ENCODE peak calls at places on chromosome 10, in ten cellular contexts. U is effector memory CD4-positive, alpha-beta T cell; F is tibial nerve; S is HCT116; E is heart right ventricle; X is IMR-90; J is GM12878; B is spleen; Y is Peyer's patch; O is naive thymus-derived CD4-positive, alpha-beta T cell. C is an unnamed sample. For H3K9me3, H3K4me1 and H3K27me3, the result is how much of the 10 kb centered on the place peaks cover.

GRCh38 chr10:121843379-121843778 is 84.5 kb downstream of the ATE1 start:
- DNase-seq in E (no peak), O (no peak), B (no peak), X (no peak), Y (no peak), U (no peak), S (no peak), J (no peak), F (no peak), C (no peak)

GRCh38 chr10:28327494-28327886 is 24.6 kb upstream of the MPP7 start:
- DNase-seq in U (no peak), F (no peak), E (no peak), X (peak), J (no peak), O (no peak), Y (no peak), S (no peak), B (no peak), C (no peak)

GRCh38 chr10:112795067-112795466 is 155.0 kb upstream of the TCF7L2 start:
- DNase-seq in Y (no peak), E (no peak), U (no peak), B (no peak), O (no peak), F (no peak), X (no peak), J (no peak), S (no peak), C (no peak)

GRCh38 chr10:3136763-3137611 is 35.6 kb downstream of the PITRM1 start:
- DNase-seq in U (no peak), F (peak), J (no peak), Y (no peak), X (peak), O (no peak), B (peak), E (peak), S (no peak), C (no peak)

GRCh38 chr10:91627344-91628102 is 5.3 kb downstream of the PPP1R3C start:
- DNase-seq in S (no peak), J (no peak), X (no peak), B (no peak), Y (no peak), U (no peak), F (no peak), E (no peak), O (no peak), C (no peak)

GRCh38 chr10:88932539-88933256 is 19.9 kb downstream of the ACTA2 start:
- DNase-seq in Y (peak), X (peak), E (peak), O (peak), F (peak), J (no peak), B (no peak), S (peak), U (no peak), C (peak)

GRCh38 chr10:80464557-80465466 is 10.7 kb downstream of the TSPAN14 start:
- DNase-seq in E (peak), Y (no peak), F (no peak), B (peak), U (no peak), S (no peak), O (peak), X (peak), J (no peak), C (no peak)

GRCh38 chr10:104732222-104732621 is 91.1 kb downstream of the SORCS3 start:
- DNase-seq in X (no peak), J (no peak), F (peak), B (no peak), Y (no peak), O (no peak), U (no peak), E (no peak), S (no peak), C (no peak)

GRCh38 chr10:31704195-31704594 is 224.4 kb downstream of the ARHGAP12 start:
- DNase-seq in X (no peak), Y (no peak), E (no peak), F (peak), J (no peak), O (no peak), U (no peak), S (no peak), B (no peak), C (no peak)

GRCh38 chr10:21488246-21488953 is 37.1 kb downstream of the SKIDA1 start:
- DNase-seq in E (no peak), O (no peak), J (no peak), X (no peak), S (no peak), B (no peak), Y (no peak), U (no peak), F (no peak), C (no peak)

GRCh38 chr10:72593963-72594362 is 31.9 kb downstream of the MICU1 start:
- DNase-seq in S (no peak), Y (no peak), J (no peak), B (no peak), E (no peak), X (no peak), U (no peak), F (no peak), O (no peak), C (no peak)

GRCh38 chr10:102678842-102679289 is 34.6 kb downstream of the TRIM8 start:
- DNase-seq in O (no peak), Y (peak), U (no peak), F (peak), E (peak), S (no peak), J (no peak), B (peak), X (peak), C (no peak)

GRCh38 chr10:18545626-18546025 is 105.8 kb downstream of the NSUN6 start:
- DNase-seq in J (no peak), U (no peak), F (no peak), Y (no peak), S (no peak), O (no peak), B (no peak), X (peak), E (no peak), C (no peak)

GRCh38 chr10:122018951-122019413 is 30.0 kb downstream of the TACC2 start:
- DNase-seq in U (no peak), Y (no peak), J (no peak), E (no peak), S (no peak), O (no peak), B (no peak), F (no peak), X (no peak), C (no peak)

GRCh38 chr10:120586471-120586872 is 129.4 kb downstream of the PLPP4 start:
- DNase-seq in E (no peak), F (no peak), X (no peak), U (no peak), J (no peak), Y (no peak), O (no peak), B (no peak), S (no peak), C (no peak)

GRCh38 chr10:38157270-38157685 is 63.1 kb downstream of the ZNF37A start:
- DNase-seq in E (no peak), F (no peak), S (no peak), U (no peak), Y (no peak), X (no peak), B (no peak), O (no peak), J (no peak), C (no peak)

GRCh38 chr10:38163617-38164016 is 69.5 kb downstream of the ZNF37A start:
- DNase-seq in O (no peak), S (no peak), U (no peak), E (no peak), B (no peak), X (no peak), J (no peak), Y (no peak), F (no peak), C (no peak)

GRCh38 chr10:38156416-38157269 is 62.5 kb downstream of the ZNF37A start:
- DNase-seq in Y (no peak), B (no peak), S (no peak), X (no peak), U (no peak), O (no peak), E (no peak), J (no peak), F (no peak), C (no peak)

GRCh38 chr10:38159007-38159406 is 64.9 kb downstream of the ZNF37A start:
- DNase-seq in F (no peak), O (no peak), U (no peak), J (no peak), Y (no peak), E (no peak), X (no peak), B (no peak), S (no peak), C (no peak)
- H3K9me3 ChIP-seq in F (under half), O (under half), U (under half), J (under half), Y (under half), E (half or more), X (under half), B (under half), S (under half), C (under half)

GRCh38 chr10:29881336-29881751 is 178.0 kb downstream of the JCAD start:
- DNase-seq in S (no peak), J (no peak), B (no peak), Y (no peak), X (no peak), E (peak), F (peak), O (no peak), U (no peak), C (no peak)

GRCh38 chr10:29882766-29883165 is 176.6 kb downstream of the JCAD start:
- DNase-seq in J (no peak), S (no peak), F (no peak), X (no peak), B (no peak), O (no peak), E (no peak), Y (no peak), U (no peak), C (no peak)

GRCh38 chr10:29881811-29882210 is 177.6 kb downstream of the JCAD start:
- DNase-seq in J (no peak), S (no peak), B (no peak), X (no peak), U (no peak), O (no peak), Y (no peak), F (no peak), E (no peak), C (no peak)

GRCh38 chr10:29883231-29883630 is 176.2 kb downstream of the JCAD start:
- DNase-seq in O (no peak), U (no peak), S (no peak), J (no peak), B (no peak), E (no peak), X (no peak), F (no peak), Y (no peak), C (no peak)

DNA sequence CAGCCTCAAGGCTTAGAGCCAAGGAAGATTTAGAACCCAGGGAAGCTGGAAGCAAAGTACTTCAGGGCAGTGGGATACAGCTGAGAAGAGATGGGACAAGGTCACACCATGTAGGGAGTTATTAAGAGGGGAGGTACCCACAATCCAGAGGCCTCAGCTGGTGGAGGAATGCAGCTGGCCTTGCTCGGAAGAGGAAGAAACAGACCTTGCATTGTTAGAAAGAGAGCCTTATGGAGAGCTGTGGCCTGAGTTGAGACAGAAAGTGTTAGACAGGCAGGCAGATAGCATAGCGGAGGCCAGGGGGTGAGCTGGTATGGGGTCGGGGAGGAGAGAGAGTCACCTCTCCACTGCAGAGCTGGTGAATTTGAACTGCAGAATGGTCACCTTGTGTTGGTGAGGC is 173.1 kb downstream of the JCAD start:
- DNase-seq in J (no peak), X (no peak), Y (no peak), B (no peak), S (no peak), E (no peak), U (no peak), F (no peak), O (no peak), C (no peak)
- H3K4me1 ChIP-seq in J (under half), X (under half), Y (under half), B (under half), S (under half), E (under half), U (under half), F (under half), O (under half), C (under half)

DNA sequence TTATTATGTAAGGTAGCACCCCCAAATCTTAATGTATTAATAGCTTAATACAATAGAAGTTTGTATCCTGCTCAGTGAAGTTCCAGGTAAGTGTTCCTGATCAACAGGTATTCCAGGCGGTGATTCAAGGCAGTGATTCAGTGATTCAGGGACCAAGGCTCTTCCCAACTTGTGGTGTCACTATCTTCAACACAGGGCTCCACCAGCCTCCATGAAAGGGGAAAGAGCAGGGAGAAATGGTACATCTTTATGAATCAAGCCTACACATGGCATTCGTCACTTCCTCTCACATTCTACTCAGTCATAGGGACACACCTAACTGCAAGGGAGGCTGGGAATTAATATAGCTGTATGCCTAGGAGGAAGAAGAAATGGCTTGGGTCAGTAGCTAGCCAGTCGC is 5.1 kb downstream of the GOLGA7B start:
- DNase-seq in B (no peak), X (no peak), F (no peak), S (no peak), O (no peak), Y (no peak), J (no peak), U (no peak), E (no peak), C (no peak)
- H3K27me3 ChIP-seq in B (half or more), X (under half), F (under half), S (under half), O (under half), Y (under half), J (under half), U (under half), E (under half), C (under half)

GRCh38 chr10:83476211-83476610 is 663.1 kb upstream of the GHITM start:
- DNase-seq in S (no peak), U (no peak), O (no peak), X (no peak), B (no peak), Y (no peak), E (no peak), F (no peak), J (no peak), C (no peak)
- H3K9me3 ChIP-seq in S (under half), U (under half), O (under half), X (under half), B (under half), Y (under half), E (under half), F (under half), J (under half), C (under half)

GRCh38 chr10:62077330-62078015 is 176.0 kb downstream of the ARID5B start:
- DNase-seq in E (no peak), S (no peak), U (no peak), Y (no peak), J (no peak), B (no peak), F (no peak), X (no peak), O (no peak), C (no peak)
- H3K4me1 ChIP-seq in E (half or more), S (under half), U (under half), Y (under half), J (under half), B (half or more), F (half or more), X (under half), O (under half), C (half or more)

GRCh38 chr10:110527731-110528171 is 30.0 kb downstream of the DUSP5 start:
- DNase-seq in O (no peak), X (no peak), F (no peak), E (no peak), B (no peak), U (no peak), J (no peak), Y (no peak), S (no peak), C (no peak)
- H3K27me3 ChIP-seq in O (under half), X (under half), F (under half), E (under half), B (under half), U (under half), J (under half), Y (under half), S (under half), C (under half)

DNA sequence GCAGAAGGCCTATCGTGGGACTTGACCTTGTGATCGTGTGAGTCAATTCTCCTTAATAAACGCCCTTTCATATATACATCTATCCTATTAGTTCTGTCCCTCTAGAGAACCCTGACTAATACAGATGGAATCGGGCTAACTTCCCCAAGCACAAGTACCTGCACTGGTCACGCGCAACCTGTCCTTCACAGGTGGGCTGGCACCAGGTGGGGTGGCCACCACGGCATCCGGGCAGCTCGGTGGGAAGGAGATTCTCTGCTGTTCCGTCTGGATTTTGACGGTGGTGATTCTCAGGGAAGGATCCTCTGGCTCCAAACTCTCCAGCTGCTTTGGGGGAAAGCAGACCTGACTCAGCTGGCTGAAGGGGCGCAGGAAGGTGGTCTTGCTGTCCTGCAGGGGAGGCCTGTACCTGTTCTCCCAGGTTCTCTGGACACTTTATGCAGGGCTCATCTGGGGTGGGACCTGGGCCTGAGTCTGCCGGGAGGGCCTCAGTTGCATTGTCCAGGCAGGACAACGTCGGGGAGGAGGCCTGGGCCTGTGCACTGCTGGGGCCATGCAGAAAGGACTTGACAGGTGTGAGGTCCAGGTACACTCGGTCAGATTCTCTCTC is 61.1 kb downstream of the VWA2 start:
- DNase-seq in S (no peak), J (no peak), Y (no peak), U (no peak), F (no peak), O (no peak), B (peak), E (no peak), X (no peak), C (no peak)
- H3K9me3 ChIP-seq in S (under half), J (under half), Y (under half), U (under half), F (under half), O (under half), B (under half), E (under half), X (under half), C (under half)

GRCh38 chr10:124721295-124722052 is 22.7 kb downstream of the FAM53B start:
- DNase-seq in X (no peak), E (peak), F (no peak), S (no peak), Y (no peak), B (peak), J (no peak), U (no peak), O (no peak), C (no peak)

GRCh38 chr10:124724279-124725027 is 19.7 kb downstream of the FAM53B start:
- DNase-seq in S (no peak), J (no peak), F (no peak), O (no peak), Y (no peak), E (no peak), U (no peak), B (peak), X (no peak), C (no peak)

GRCh38 chr10:124723826-124724225 is 20.4 kb downstream of the FAM53B start:
- DNase-seq in S (no peak), O (no peak), F (no peak), E (no peak), X (no peak), U (no peak), J (no peak), Y (no peak), B (no peak), C (no peak)

GRCh38 chr10:124725171-124725631 is 19.0 kb downstream of the FAM53B start:
- DNase-seq in E (no peak), O (no peak), B (no peak), U (no peak), X (no peak), F (no peak), Y (no peak), J (no peak), S (no peak), C (no peak)

DNA sequence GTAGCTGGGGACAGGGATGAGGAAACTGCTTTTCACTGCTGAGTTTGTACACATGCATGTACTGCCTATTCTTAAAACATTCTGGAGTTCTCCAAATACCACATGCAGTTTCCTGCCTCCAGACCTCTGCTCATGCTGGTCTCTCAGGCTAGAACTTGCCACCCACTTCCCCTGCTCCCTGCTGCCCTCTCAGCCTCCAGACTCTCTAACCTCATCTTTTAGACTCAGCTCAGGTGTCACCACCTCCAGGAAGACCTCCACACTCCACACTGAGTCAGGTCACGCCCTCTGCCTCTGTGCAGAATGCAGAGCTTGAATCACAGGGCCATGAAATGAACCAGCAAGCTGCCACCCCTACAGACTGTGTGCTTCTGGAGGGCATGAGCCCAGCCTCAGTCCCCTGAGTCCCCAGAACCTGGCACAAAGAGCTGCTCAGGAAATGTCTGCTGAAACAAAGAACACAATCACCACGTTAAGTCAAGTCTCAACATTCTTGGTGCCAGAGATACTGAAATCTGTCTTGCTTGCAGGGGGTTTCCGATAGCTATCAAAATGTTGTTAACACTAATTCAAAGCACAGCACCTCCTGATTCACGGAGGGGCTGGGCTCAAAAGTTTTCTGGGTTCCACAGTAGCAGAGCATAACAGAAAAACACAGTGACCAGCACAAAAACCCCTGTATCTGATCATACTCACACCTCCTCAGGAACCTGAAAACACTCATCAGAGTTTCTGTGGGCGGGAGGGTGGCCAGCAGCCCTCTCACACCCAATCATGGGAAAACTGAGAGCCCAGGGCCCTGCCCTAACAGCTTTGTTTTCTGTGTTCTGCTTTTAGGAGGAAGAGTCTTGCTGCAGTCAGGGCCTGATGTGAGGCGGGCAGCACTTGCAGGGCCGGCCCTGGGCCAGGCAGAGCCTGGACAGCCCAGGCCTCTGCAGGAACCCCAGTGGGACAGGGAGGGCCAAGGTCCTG is 21.1 kb downstream of the FAM53B start:
- DNase-seq in J (peak), U (peak), X (no peak), O (peak), B (peak), F (no peak), S (no peak), E (no peak), Y (peak), C (peak)
- H3K4me1 ChIP-seq in J (half or more), U (half or more), X (under half), O (half or more), B (half or more), F (half or more), S (under half), E (half or more), Y (half or more), C (half or more)

C was measured in CD4-positive, CD25-positive, alpha-beta regulatory T cell.